ENCODE peak calls at places on chromosomes 3 and 15, in four cellular contexts. I is stimulated activated naive CD4-positive, alpha-beta T cell treated with Interleukin-2 at 50 U/mL for 16 hours; O is RWPE1; X is memory B cell. Q is an unnamed sample.

GRCh38 chr3:146227486-146227885 is 23.4 kb downstream of the PLSCR4 start:
- DNase-seq in I (no peak), O (no peak), X (no peak), Q (no peak)

GRCh38 chr3:122416966-122417365 is 1.1 kb upstream of the WDR5B start:
- DNase-seq in I (no peak), O (no peak), X (no peak), Q (no peak)

GRCh38 chr15:78988361-78988911 is 43.6 kb upstream of the CTSH start:
- DNase-seq in I (no peak), O (peak), X (no peak), Q (no peak)

GRCh38 chr3:160169139-160169830 is 55.9 kb upstream of the C3orf80 start:
- DNase-seq in I (no peak), O (peak), X (no peak), Q (no peak)

GRCh38 chr3:11910971-11911531 is 64.4 kb upstream of the TAMM41 start:
- DNase-seq in I (no peak), O (no peak), X (no peak), Q (no peak)

GRCh38 chr15:83973816-83974215 is 261.8 kb upstream of the GOLGA6L4 start:
- DNase-seq in I (no peak), O (no peak), X (no peak), Q (peak)

GRCh38 chr3:170865209-170866094 is 4.5 kb downstream of the RPL22L1 start:
- DNase-seq in I (no peak), O (no peak), X (no peak), Q (no peak)

GRCh38 chr15:29670945-29671307 is 151.3 kb downstream of the TJP1 start:
- DNase-seq in I (no peak), O (peak), X (no peak), Q (no peak)

GRCh38 chr3:42652611-42653302 is 740 bp upstream of the ZBTB47 start:
- DNase-seq in I (no peak), O (peak), X (no peak), Q (peak)

GRCh38 chr15:64896371-64897069 is 15.2 kb upstream of the ANKDD1A start:
- DNase-seq in I (no peak), O (no peak), X (no peak), Q (no peak)

GRCh38 chr3:139491966-139492365 is 15.7 kb upstream of the RBP2 start:
- DNase-seq in I (no peak), O (no peak), X (no peak), Q (no peak)

GRCh38 chr3:196569003-196569516 is 600 bp downstream of the FBXO45 start:
- DNase-seq in I (peak), O (peak), X (peak), Q (no peak)

GRCh38 chr15:48682949-48683651 is 37.6 kb upstream of the FBN1 start:
- DNase-seq in I (no peak), O (no peak), X (no peak), Q (no peak)

GRCh38 chr3:182702216-182702615 is 91.1 kb upstream of the ATP11B start:
- DNase-seq in I (no peak), O (no peak), X (no peak), Q (no peak)

GRCh38 chr3:141523615-141524375 is 37.0 kb downstream of the RASA2 start:
- DNase-seq in I (no peak), O (peak), X (no peak), Q (no peak)

GRCh38 chr3:107428051-107428858 is 51.0 kb downstream of the CCDC54 start:
- DNase-seq in I (no peak), O (no peak), X (no peak), Q (no peak)

GRCh38 chr15:75171408-75171807 is 30.3 kb upstream of the C15orf39 start:
- DNase-seq in I (no peak), O (no peak), X (no peak), Q (peak)

GRCh38 chr3:13104511-13104910 is 31.3 kb upstream of the IQSEC1 start:
- DNase-seq in I (no peak), O (no peak), X (no peak), Q (no peak)

GRCh38 chr3:71173421-71173975 is 410.0 kb downstream of the FOXP1 start:
- DNase-seq in I (no peak), O (no peak), X (no peak), Q (no peak)

GRCh38 chr3:17942856-17943255 is 200.4 kb upstream of the TBC1D5 start:
- DNase-seq in I (no peak), O (no peak), X (no peak), Q (no peak)

GRCh38 chr3:126745760-126746394 is 41.8 kb downstream of the CHCHD6 start:
- DNase-seq in I (no peak), O (no peak), X (no peak), Q (no peak)

GRCh38 chr15:78930577-78931388 is 14.1 kb downstream of the CTSH start:
- DNase-seq in I (no peak), O (peak), X (no peak), Q (no peak)

GRCh38 chr3:134423153-134423552 is 48.9 kb upstream of the AMOTL2 start:
- DNase-seq in I (no peak), O (no peak), X (no peak), Q (no peak)

GRCh38 chr3:16318216-16318615 is 53.2 kb downstream of the OXNAD1 start:
- DNase-seq in I (no peak), O (no peak), X (no peak), Q (no peak)

GRCh38 chr3:67118122-67118521 is 120.0 kb downstream of the KBTBD8 start:
- DNase-seq in I (no peak), O (no peak), X (no peak), Q (no peak)

GRCh38 chr15:81754078-81754477 is 291.7 kb downstream of the MEX3B start:
- DNase-seq in I (no peak), O (no peak), X (no peak), Q (no peak)

GRCh38 chr3:167892204-167892603 is 156.7 kb downstream of the SERPINI1 start:
- DNase-seq in I (no peak), O (no peak), X (no peak), Q (no peak)

GRCh38 chr3:39810647-39811161 is 1.3 kb downstream of the MYRIP start:
- DNase-seq in I (no peak), O (no peak), X (no peak), Q (no peak)

GRCh38 chr3:32310918-32311839 is 72.7 kb downstream of the CMTM8 start:
- DNase-seq in I (no peak), O (no peak), X (no peak), Q (no peak)

GRCh38 chr3:128603313-128603712 is 47.3 kb downstream of the RPN1 start:
- DNase-seq in I (no peak), O (no peak), X (no peak), Q (no peak)

GRCh38 chr3:33105341-33105943 is 8.4 kb upstream of the CRTAP start:
- DNase-seq in I (no peak), O (no peak), X (no peak), Q (no peak)

GRCh38 chr3:46293991-46294833 is 52.0 kb downstream of the CCR3 start:
- DNase-seq in I (peak), O (no peak), X (no peak), Q (no peak)

GRCh38 chr3:70108072-70108471 is 108.5 kb downstream of the SAMMSON start:
- DNase-seq in I (no peak), O (no peak), X (no peak), Q (peak)

GRCh38 chr15:75861750-75862402 is 18.6 kb downstream of the UBE2Q2 start:
- DNase-seq in I (no peak), O (no peak), X (no peak), Q (no peak)

GRCh38 chr15:42796955-42797779 is 60.2 kb upstream of the CDAN1 start:
- DNase-seq in I (no peak), O (peak), X (no peak), Q (no peak)

GRCh38 chr15:44296625-44297524 is 8.4 kb downstream of the GOLM2 start:
- DNase-seq in I (no peak), O (peak), X (no peak), Q (no peak)

Q was measured in CMK.